ENCODE peak calls at places on chromosome 1, in four cellular contexts. B is aorta, F is RWPE1, Y is AG04450. P is an unnamed sample.

GRCh38 chr1:44489481-44489880 is 84.4 kb downstream of the RNF220 start:
- DNase-seq in B (no peak), F (no peak), Y (no peak), P (no peak)

GRCh38 chr1:119372493-119373086 is 4.0 kb downstream of the HAO2 start:
- DNase-seq in B (no peak), F (peak; percentile 46), Y (no peak), P (no peak)

GRCh38 chr1:1062364-1063163 is 11.5 kb downstream of the RNF223 start:
- DNase-seq in B (no peak), F (no peak), Y (no peak), P (no peak)

GRCh38 chr1:40059292-40059959 is 18.9 kb downstream of the CAP1 start:
- DNase-seq in B (no peak), F (peak; percentile 33), Y (no peak), P (no peak)

GRCh38 chr1:226629896-226630550 is 81.5 kb downstream of the STUM start:
- DNase-seq in B (peak; percentile 32), F (no peak), Y (no peak), P (peak; percentile 3)

GRCh38 chr1:116775116-116775752 is 21.0 kb downstream of the CD2 start:
- DNase-seq in B (no peak), F (no peak), Y (no peak), P (no peak)

GRCh38 chr1:107976431-107977215 is 11.6 kb upstream of the VAV3 start:
- DNase-seq in B (no peak), F (no peak), Y (no peak), P (no peak)

GRCh38 chr1:230807551-230808267 is 60.5 kb downstream of the CAPN9 start:
- DNase-seq in B (no peak), F (no peak), Y (no peak), P (no peak)

GRCh38 chr1:110593905-110594304 is 12.3 kb downstream of the KCNA2 start:
- DNase-seq in B (no peak), F (no peak), Y (no peak), P (no peak)

GRCh38 chr1:47435506-47436303 is 2.1 kb upstream of the FOXD2 start:
- DNase-seq in B (no peak), F (no peak), Y (no peak), P (no peak)

GRCh38 chr1:181222972-181223371 is 134.5 kb downstream of the IER5 start:
- DNase-seq in B (no peak), F (no peak), Y (no peak), P (peak; percentile 33)

P was measured in left ventricle myocardium superior.